ENCODE peak calls at places on chromosomes 1 and 21, in eight cellular contexts. One of them, this sample, is unnamed.

GRCh38 chr1:9400425-9401079 is 107.9 kb downstream of the SPSB1 start:
- DNase-seq in mucosa of gallbladder: no peak
- DNase-seq in NCI-H226: peak; percentile 32
- DNase-seq in Caki2: peak; percentile 48
- DNase-seq in activated CD8-positive, alpha-beta memory T cell treated with anti-CD3 and anti-CD28 coated beads for 4 hours: no peak
- DNase-seq in fibroblast of pulmonary artery: no peak
- DNase-seq in epithelial cell of esophagus: peak; percentile 18
- DNase-seq in AG10803: no peak
- DNase-seq in this sample: no peak

GRCh38 chr1:222167896-222168295 is 380.0 kb downstream of the HHIPL2 start:
- DNase-seq in mucosa of gallbladder: no peak
- DNase-seq in NCI-H226: no peak
- DNase-seq in Caki2: no peak
- DNase-seq in activated CD8-positive, alpha-beta memory T cell treated with anti-CD3 and anti-CD28 coated beads for 4 hours: no peak
- DNase-seq in fibroblast of pulmonary artery: peak; percentile 4
- DNase-seq in epithelial cell of esophagus: peak; percentile 16
- DNase-seq in AG10803: no peak
- DNase-seq in this sample: no peak

GRCh38 chr1:100463809-100464424 is 74.0 kb upstream of the GPR88 start:
- DNase-seq in mucosa of gallbladder: peak; percentile 40
- DNase-seq in NCI-H226: peak; percentile 55
- DNase-seq in Caki2: peak; percentile 16
- DNase-seq in activated CD8-positive, alpha-beta memory T cell treated with anti-CD3 and anti-CD28 coated beads for 4 hours: no peak
- DNase-seq in fibroblast of pulmonary artery: peak; percentile 76
- DNase-seq in epithelial cell of esophagus: peak; percentile 60
- DNase-seq in AG10803: peak; percentile 60
- DNase-seq in this sample: no peak

GRCh38 chr1:245687636-245688535 is 533.1 kb downstream of the KIF26B start:
- DNase-seq in mucosa of gallbladder: no peak
- DNase-seq in NCI-H226: no peak
- DNase-seq in Caki2: no peak
- DNase-seq in activated CD8-positive, alpha-beta memory T cell treated with anti-CD3 and anti-CD28 coated beads for 4 hours: no peak
- DNase-seq in fibroblast of pulmonary artery: no peak
- DNase-seq in epithelial cell of esophagus: no peak
- DNase-seq in AG10803: no peak
- DNase-seq in this sample: no peak

GRCh38 chr1:22582670-22583635 is 19.7 kb downstream of the EPHA8 start:
- DNase-seq in mucosa of gallbladder: no peak
- DNase-seq in NCI-H226: no peak
- DNase-seq in Caki2: no peak
- DNase-seq in activated CD8-positive, alpha-beta memory T cell treated with anti-CD3 and anti-CD28 coated beads for 4 hours: no peak
- DNase-seq in fibroblast of pulmonary artery: no peak
- DNase-seq in epithelial cell of esophagus: no peak
- DNase-seq in AG10803: no peak
- DNase-seq in this sample: no peak

GRCh38 chr1:236072001-236072400 is 7.1 kb upstream of the NID1 start:
- DNase-seq in mucosa of gallbladder: no peak
- DNase-seq in NCI-H226: no peak
- DNase-seq in Caki2: no peak
- DNase-seq in activated CD8-positive, alpha-beta memory T cell treated with anti-CD3 and anti-CD28 coated beads for 4 hours: no peak
- DNase-seq in fibroblast of pulmonary artery: no peak
- DNase-seq in epithelial cell of esophagus: no peak
- DNase-seq in AG10803: no peak
- DNase-seq in this sample: no peak

GRCh38 chr1:229411434-229412055 is 22.3 kb downstream of the ACTA1 start:
- DNase-seq in mucosa of gallbladder: no peak
- DNase-seq in NCI-H226: no peak
- DNase-seq in Caki2: no peak
- DNase-seq in activated CD8-positive, alpha-beta memory T cell treated with anti-CD3 and anti-CD28 coated beads for 4 hours: no peak
- DNase-seq in fibroblast of pulmonary artery: no peak
- DNase-seq in epithelial cell of esophagus: no peak
- DNase-seq in AG10803: no peak
- DNase-seq in this sample: no peak

GRCh38 chr21:42143111-42143510 is 72.0 kb downstream of the UMODL1 start:
- DNase-seq in mucosa of gallbladder: no peak
- DNase-seq in NCI-H226: no peak
- DNase-seq in Caki2: no peak
- DNase-seq in activated CD8-positive, alpha-beta memory T cell treated with anti-CD3 and anti-CD28 coated beads for 4 hours: no peak
- DNase-seq in fibroblast of pulmonary artery: no peak
- DNase-seq in epithelial cell of esophagus: no peak
- DNase-seq in AG10803: no peak
- DNase-seq in this sample: no peak

GRCh38 chr1:25649041-25649440 is 32.5 kb downstream of the MAN1C1 start:
- DNase-seq in mucosa of gallbladder: no peak
- DNase-seq in NCI-H226: no peak
- DNase-seq in Caki2: no peak
- DNase-seq in activated CD8-positive, alpha-beta memory T cell treated with anti-CD3 and anti-CD28 coated beads for 4 hours: no peak
- DNase-seq in fibroblast of pulmonary artery: no peak
- DNase-seq in epithelial cell of esophagus: no peak
- DNase-seq in AG10803: no peak
- DNase-seq in this sample: no peak

GRCh38 chr1:2499986-2500596 is 24.0 kb downstream of the PLCH2 start:
- DNase-seq in mucosa of gallbladder: no peak
- DNase-seq in NCI-H226: no peak
- DNase-seq in Caki2: no peak
- DNase-seq in activated CD8-positive, alpha-beta memory T cell treated with anti-CD3 and anti-CD28 coated beads for 4 hours: no peak
- DNase-seq in fibroblast of pulmonary artery: no peak
- DNase-seq in epithelial cell of esophagus: no peak
- DNase-seq in AG10803: no peak
- DNase-seq in this sample: no peak

GRCh38 chr1:84847253-84848247 is 45.5 kb downstream of the LPAR3 start:
- DNase-seq in mucosa of gallbladder: peak; percentile 92
- DNase-seq in NCI-H226: peak; percentile 98
- DNase-seq in Caki2: peak; percentile 76
- DNase-seq in activated CD8-positive, alpha-beta memory T cell treated with anti-CD3 and anti-CD28 coated beads for 4 hours: no peak
- DNase-seq in fibroblast of pulmonary artery: peak; percentile 100
- DNase-seq in epithelial cell of esophagus: peak; percentile 98
- DNase-seq in AG10803: peak; percentile 98
- DNase-seq in this sample: peak; percentile 93

GRCh38 chr1:217847643-217848042 is 216.5 kb downstream of the SPATA17 start:
- DNase-seq in mucosa of gallbladder: no peak
- DNase-seq in NCI-H226: no peak
- DNase-seq in Caki2: no peak
- DNase-seq in activated CD8-positive, alpha-beta memory T cell treated with anti-CD3 and anti-CD28 coated beads for 4 hours: no peak
- DNase-seq in fibroblast of pulmonary artery: no peak
- DNase-seq in epithelial cell of esophagus: no peak
- DNase-seq in AG10803: no peak
- DNase-seq in this sample: no peak

GRCh38 chr1:183449223-183449770 is 23.0 kb upstream of the SMG7 start:
- DNase-seq in mucosa of gallbladder: no peak
- DNase-seq in NCI-H226: no peak
- DNase-seq in Caki2: no peak
- DNase-seq in activated CD8-positive, alpha-beta memory T cell treated with anti-CD3 and anti-CD28 coated beads for 4 hours: no peak
- DNase-seq in fibroblast of pulmonary artery: no peak
- DNase-seq in epithelial cell of esophagus: no peak
- DNase-seq in AG10803: no peak
- DNase-seq in this sample: no peak

GRCh38 chr1:197787623-197788536 is 12.6 kb upstream of the DENND1B start:
- DNase-seq in mucosa of gallbladder: no peak
- DNase-seq in NCI-H226: no peak
- DNase-seq in Caki2: no peak
- DNase-seq in activated CD8-positive, alpha-beta memory T cell treated with anti-CD3 and anti-CD28 coated beads for 4 hours: no peak
- DNase-seq in fibroblast of pulmonary artery: no peak
- DNase-seq in epithelial cell of esophagus: no peak
- DNase-seq in AG10803: no peak
- DNase-seq in this sample: no peak

GRCh38 chr1:99681583-99681982 is 35.7 kb downstream of the PALMD start:
- DNase-seq in mucosa of gallbladder: no peak
- DNase-seq in NCI-H226: peak; percentile 36
- DNase-seq in Caki2: peak; percentile 52
- DNase-seq in activated CD8-positive, alpha-beta memory T cell treated with anti-CD3 and anti-CD28 coated beads for 4 hours: no peak
- DNase-seq in fibroblast of pulmonary artery: peak; percentile 39
- DNase-seq in epithelial cell of esophagus: no peak
- DNase-seq in AG10803: no peak
- DNase-seq in this sample: no peak

GRCh38 chr1:9135145-9135836 is 6.4 kb upstream of the GPR157 start:
- DNase-seq in mucosa of gallbladder: no peak
- DNase-seq in NCI-H226: no peak
- DNase-seq in Caki2: no peak
- DNase-seq in activated CD8-positive, alpha-beta memory T cell treated with anti-CD3 and anti-CD28 coated beads for 4 hours: no peak
- DNase-seq in fibroblast of pulmonary artery: no peak
- DNase-seq in epithelial cell of esophagus: no peak
- DNase-seq in AG10803: no peak
- DNase-seq in this sample: no peak

GRCh38 chr21:35646606-35647005 is 413.7 kb downstream of the SETD4 start:
- DNase-seq in mucosa of gallbladder: no peak
- DNase-seq in NCI-H226: no peak
- DNase-seq in Caki2: no peak
- DNase-seq in activated CD8-positive, alpha-beta memory T cell treated with anti-CD3 and anti-CD28 coated beads for 4 hours: no peak
- DNase-seq in fibroblast of pulmonary artery: no peak
- DNase-seq in epithelial cell of esophagus: no peak
- DNase-seq in AG10803: peak; percentile 85
- DNase-seq in this sample: no peak

GRCh38 chr1:117268926-117269378 is 58.2 kb upstream of the VTCN1 start:
- DNase-seq in mucosa of gallbladder: peak; percentile 13
- DNase-seq in NCI-H226: no peak
- DNase-seq in Caki2: no peak
- DNase-seq in activated CD8-positive, alpha-beta memory T cell treated with anti-CD3 and anti-CD28 coated beads for 4 hours: no peak
- DNase-seq in fibroblast of pulmonary artery: no peak
- DNase-seq in epithelial cell of esophagus: peak; percentile 41
- DNase-seq in AG10803: no peak
- DNase-seq in this sample: peak; percentile 35

GRCh38 chr1:61097326-61097725 is 15.0 kb downstream of the NFIA start:
- DNase-seq in mucosa of gallbladder: no peak
- DNase-seq in NCI-H226: peak; percentile 73
- DNase-seq in Caki2: no peak
- DNase-seq in activated CD8-positive, alpha-beta memory T cell treated with anti-CD3 and anti-CD28 coated beads for 4 hours: no peak
- DNase-seq in fibroblast of pulmonary artery: peak; percentile 84
- DNase-seq in epithelial cell of esophagus: peak; percentile 80
- DNase-seq in AG10803: peak; percentile 78
- DNase-seq in this sample: no peak

GRCh38 chr1:119743776-119744597 is 24.7 kb downstream of the HMGCS2 start:
- DNase-seq in mucosa of gallbladder: peak; percentile 55
- DNase-seq in NCI-H226: peak; percentile 27
- DNase-seq in Caki2: peak; percentile 34
- DNase-seq in activated CD8-positive, alpha-beta memory T cell treated with anti-CD3 and anti-CD28 coated beads for 4 hours: peak; percentile 7
- DNase-seq in fibroblast of pulmonary artery: peak; percentile 79
- DNase-seq in epithelial cell of esophagus: peak; percentile 79
- DNase-seq in AG10803: peak; percentile 68
- DNase-seq in this sample: no peak

GRCh38 chr1:93878501-93878888 is 511 bp downstream of the DNTTIP2 start:
- DNase-seq in mucosa of gallbladder: peak; percentile 45
- DNase-seq in NCI-H226: no peak
- DNase-seq in Caki2: peak; percentile 67
- DNase-seq in activated CD8-positive, alpha-beta memory T cell treated with anti-CD3 and anti-CD28 coated beads for 4 hours: peak; percentile 59
- DNase-seq in fibroblast of pulmonary artery: peak; percentile 20
- DNase-seq in epithelial cell of esophagus: peak; percentile 81
- DNase-seq in AG10803: peak; percentile 26
- DNase-seq in this sample: peak; percentile 12

GRCh38 chr1:17441265-17441992 is 2.0 kb upstream of the RCC2 start:
- DNase-seq in mucosa of gallbladder: peak; percentile 17
- DNase-seq in NCI-H226: peak; percentile 55
- DNase-seq in Caki2: peak; percentile 68
- DNase-seq in activated CD8-positive, alpha-beta memory T cell treated with anti-CD3 and anti-CD28 coated beads for 4 hours: no peak
- DNase-seq in fibroblast of pulmonary artery: peak; percentile 49
- DNase-seq in epithelial cell of esophagus: peak; percentile 98
- DNase-seq in AG10803: peak; percentile 68
- DNase-seq in this sample: no peak

GRCh38 chr1:7293702-7294630 is 477.1 kb upstream of the VAMP3 start:
- DNase-seq in mucosa of gallbladder: no peak
- DNase-seq in NCI-H226: no peak
- DNase-seq in Caki2: no peak
- DNase-seq in activated CD8-positive, alpha-beta memory T cell treated with anti-CD3 and anti-CD28 coated beads for 4 hours: no peak
- DNase-seq in fibroblast of pulmonary artery: no peak
- DNase-seq in epithelial cell of esophagus: no peak
- DNase-seq in AG10803: no peak
- DNase-seq in this sample: no peak

GRCh38 chr1:152497273-152497672 is 13.3 kb upstream of the LCE5A start:
- DNase-seq in mucosa of gallbladder: no peak
- DNase-seq in NCI-H226: peak; percentile 17
- DNase-seq in Caki2: no peak
- DNase-seq in activated CD8-positive, alpha-beta memory T cell treated with anti-CD3 and anti-CD28 coated beads for 4 hours: no peak
- DNase-seq in fibroblast of pulmonary artery: peak; percentile 3
- DNase-seq in epithelial cell of esophagus: peak; percentile 69
- DNase-seq in AG10803: peak; percentile 33
- DNase-seq in this sample: no peak